ENCODE peak calls at places on chromosomes 11 and 22, in nine cellular contexts. X is adipocyte; G is cardiac muscle cell; M is Panc1; C is naive thymus-derived CD4-positive, alpha-beta T cell; K is ovary; Q is tibial nerve; F is CD8-positive, alpha-beta T cell; I is psoas muscle. R is an unnamed sample. For H3K4me1, the result is how much of the 10 kb centered on the place peaks cover.

GRCh38 chr22:20316217-20316843 is 3.5 kb downstream of the DGCR6L start:
- DNase-seq in K (no peak), I (no peak), Q (no peak), G (no peak), X (no peak), M (no peak), F (peak), C (peak), R (peak)

GRCh38 chr22:45317551-45318167 is 7.9 kb downstream of the FAM118A start:
- DNase-seq in I (peak), C (no peak), K (no peak), Q (peak), M (no peak), X (peak), F (no peak), G (peak), R (no peak)

GRCh38 chr11:118633979-118634378 is 26.6 kb downstream of the PHLDB1 start:
- DNase-seq in F (no peak), C (no peak), M (no peak), I (no peak), G (no peak), X (peak), K (no peak), Q (no peak), R (no peak)

GRCh38 chr11:65917434-65918210 is 1.2 kb downstream of the C11orf68 start:
- DNase-seq in X (no peak), C (no peak), K (no peak), F (no peak), G (no peak), I (no peak), M (no peak), Q (no peak), R (no peak)

GRCh38 chr22:39674536-39674935 is 104.0 kb downstream of the CACNA1I start:
- DNase-seq in C (no peak), M (no peak), Q (no peak), G (no peak), I (no peak), K (no peak), X (no peak), F (no peak), R (no peak)

GRCh38 chr11:44611687-44612437 is 46.4 kb downstream of the CD82 start:
- DNase-seq in K (no peak), I (no peak), Q (no peak), M (no peak), C (peak), F (peak), X (no peak), G (no peak), R (no peak)

GRCh38 chr11:76513654-76514034 is 68.8 kb downstream of the EMSY start:
- DNase-seq in Q (no peak), F (no peak), I (no peak), M (no peak), X (no peak), C (no peak), G (no peak), K (no peak), R (no peak)

GRCh38 chr22:43277987-43278601 is 65.1 kb downstream of the SCUBE1 start:
- DNase-seq in C (no peak), F (no peak), Q (no peak), K (no peak), X (no peak), G (no peak), I (no peak), M (no peak), R (no peak)

GRCh38 chr11:118148877-118149276 is 3.7 kb downstream of the SCN4B start:
- DNase-seq in G (no peak), F (no peak), M (no peak), X (no peak), I (no peak), K (no peak), Q (no peak), C (no peak), R (no peak)

GRCh38 chr11:34360056-34360455 is 2.2 kb upstream of the ABTB2 start:
- DNase-seq in K (no peak), F (no peak), Q (no peak), C (no peak), G (no peak), I (no peak), X (no peak), M (no peak), R (no peak)
- H3K4me1 ChIP-seq in K (under half), F (under half), Q (under half), C (under half), G (under half), I (under half), X (under half), M (under half), R (under half)

DNA sequence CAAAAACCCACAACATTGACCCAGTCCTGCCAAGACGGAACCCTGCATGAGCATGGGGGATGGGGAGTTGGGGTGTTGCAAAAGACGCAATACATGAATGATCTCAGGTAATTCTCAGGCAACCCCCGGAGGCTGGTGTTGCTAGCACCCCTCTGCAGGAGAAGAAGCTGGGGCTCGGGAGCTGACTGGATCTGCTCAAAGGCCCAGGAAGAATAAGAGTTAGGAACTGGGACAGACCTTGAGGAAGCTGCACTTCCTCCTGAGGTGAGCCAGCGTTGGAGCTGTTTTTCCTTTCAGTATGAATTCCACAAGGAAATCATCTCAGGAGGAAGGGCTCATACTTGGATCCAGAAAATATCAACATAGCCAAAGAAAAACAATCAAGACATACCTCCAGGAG is at the start of gene KRTAP5-9:
- DNase-seq in K (no peak), G (no peak), X (no peak), M (no peak), C (no peak), I (no peak), Q (no peak), F (no peak), R (no peak)
- H3K4me1 ChIP-seq in K (under half), G (under half), X (under half), M (under half), C (under half), I (under half), Q (under half), F (under half), R (under half)

GRCh38 chr11:126456783-126457542 is 101.5 kb downstream of the ST3GAL4 start:
- DNase-seq in K (no peak), I (no peak), Q (no peak), X (no peak), F (no peak), M (no peak), G (no peak), C (no peak), R (no peak)
- H3K4me1 ChIP-seq in K (under half), I (under half), Q (under half), X (under half), F (under half), M (under half), G (under half), C (under half), R (under half)

DNA sequence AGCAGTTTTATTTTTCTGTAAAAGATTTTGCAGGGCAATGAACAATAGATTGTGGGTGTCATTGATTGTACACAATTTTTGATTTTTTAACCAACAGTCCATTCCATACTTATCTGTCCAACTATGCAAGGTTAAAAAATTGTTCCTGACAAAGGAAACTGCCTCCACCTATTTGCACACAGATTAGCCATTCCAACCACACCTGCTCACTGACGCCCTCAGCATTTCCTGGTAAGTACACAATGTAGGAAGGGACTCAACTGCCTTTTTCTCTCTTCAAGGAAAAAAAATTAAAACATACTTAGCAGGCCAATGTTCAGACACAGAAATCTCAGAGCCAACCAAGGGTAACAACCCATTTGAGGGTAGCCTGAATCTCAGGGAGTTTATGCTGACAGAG is 4.3 kb upstream of the FUT4 start:
- DNase-seq in F (no peak), K (no peak), Q (no peak), C (no peak), X (no peak), M (no peak), I (no peak), G (no peak), R (no peak)
- H3K4me1 ChIP-seq in F (under half), K (under half), Q (under half), C (under half), X (under half), M (under half), I (under half), G (under half), R (under half)

DNA sequence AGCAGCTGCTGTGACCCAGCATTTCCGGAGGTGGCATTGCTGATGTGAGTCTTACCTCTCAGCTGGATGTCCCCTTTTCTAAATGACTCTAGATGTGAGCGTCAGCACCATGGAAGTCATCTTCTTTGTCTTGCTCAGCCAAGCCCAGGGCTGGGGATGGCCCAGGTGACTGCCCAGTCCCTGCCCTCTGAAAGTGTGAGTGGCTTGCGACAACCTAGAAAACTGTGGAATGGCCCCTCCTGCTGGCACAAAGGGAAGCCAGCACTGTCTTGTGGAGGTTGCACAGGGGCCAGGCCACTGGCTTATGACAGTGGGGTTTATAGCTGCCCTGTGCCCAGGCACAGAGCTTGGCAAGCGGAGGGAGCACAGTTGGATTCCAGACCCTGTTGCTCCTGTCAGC is 6.2 kb downstream of the TUB start:
- DNase-seq in K (no peak), Q (no peak), M (no peak), C (no peak), F (no peak), G (no peak), I (no peak), X (no peak), R (no peak)
- H3K4me1 ChIP-seq in K (under half), Q (under half), M (under half), C (under half), F (under half), G (under half), I (under half), X (under half), R (under half)

GRCh38 chr11:10627816-10628215 is 59.4 kb upstream of the LYVE1 start:
- DNase-seq in F (no peak), M (no peak), C (no peak), Q (no peak), I (no peak), K (no peak), G (no peak), X (no peak), R (no peak)

GRCh38 chr11:10625982-10626311 is 57.5 kb upstream of the LYVE1 start:
- DNase-seq in C (no peak), F (no peak), K (no peak), M (no peak), I (no peak), Q (no peak), X (no peak), G (no peak), R (no peak)

GRCh38 chr11:10628506-10629236 is 60.2 kb upstream of the LYVE1 start:
- DNase-seq in Q (no peak), C (no peak), M (no peak), X (no peak), G (no peak), I (no peak), F (no peak), K (no peak), R (no peak)

GRCh38 chr11:10625281-10625981 is 57.0 kb upstream of the LYVE1 start:
- DNase-seq in X (no peak), F (no peak), G (no peak), M (no peak), C (no peak), K (no peak), Q (no peak), I (no peak), R (no peak)

GRCh38 chr11:10627306-10627705 is 58.8 kb upstream of the LYVE1 start:
- DNase-seq in X (no peak), Q (no peak), M (no peak), G (no peak), C (no peak), K (no peak), I (no peak), F (no peak), R (no peak)
- H3K4me1 ChIP-seq in X (under half), Q (under half), M (under half), G (under half), C (under half), K (under half), I (under half), F (under half), R (under half)